ENCODE peak calls at places on chromosome 16, in eight cellular contexts. C is hypothalamus, F is right atrium auricular region, R is NCI-H774, U is activated T-cell treated with anti-CD3 and anti-CD28 coated beads for 1 hour, Q is Peyer's patch, M is RWPE1, A is NCI-H524. I is an unnamed sample.

GRCh38 chr16:20899503-20900298 is 457 bp downstream of the DCUN1D3 start:
- DNase-seq in C (peak; percentile 24), F (no peak), R (no peak), U (peak; percentile 12), Q (no peak), M (no peak), A (no peak), I (no peak)

GRCh38 chr16:1991588-1992474 is 2.1 kb downstream of the SYNGR3 start:
- DNase-seq in C (peak; percentile 85), F (peak; percentile 90), R (peak; percentile 52), U (peak; percentile 99), Q (peak; percentile 98), M (peak; percentile 90), A (peak; percentile 18), I (no peak)

GRCh38 chr16:86519649-86520316 is 9.5 kb downstream of the FOXF1 start:
- DNase-seq in C (peak; percentile 44), F (no peak), R (no peak), U (peak; percentile 40), Q (peak; percentile 51), M (peak; percentile 75), A (peak; percentile 27), I (no peak)

GRCh38 chr16:25148568-25149215 is 37.1 kb downstream of the LCMT1 start:
- DNase-seq in C (no peak), F (no peak), R (no peak), U (no peak), Q (no peak), M (no peak), A (no peak), I (no peak)

GRCh38 chr16:87550510-87550961 is 51.8 kb upstream of the JPH3 start:
- DNase-seq in C (no peak), F (no peak), R (no peak), U (peak; percentile 57), Q (peak; percentile 29), M (peak; percentile 51), A (no peak), I (no peak)

GRCh38 chr16:11636172-11636721 is 32.0 kb upstream of the SNN start:
- DNase-seq in C (no peak), F (no peak), R (peak; percentile 92), U (no peak), Q (no peak), M (peak; percentile 63), A (no peak), I (peak; percentile 91)

GRCh38 chr16:27972500-27972899 is 91.0 kb downstream of the GSG1L start:
- DNase-seq in C (no peak), F (no peak), R (peak; percentile 43), U (peak; percentile 6), Q (no peak), M (peak; percentile 73), A (peak; percentile 74), I (peak; percentile 56)

GRCh38 chr16:50950955-50951354 is 200.1 kb downstream of the SALL1 start:
- DNase-seq in C (no peak), F (no peak), R (no peak), U (no peak), Q (no peak), M (no peak), A (no peak), I (no peak)

GRCh38 chr16:997440-998051 is 16.0 kb downstream of the SOX8 start:
- DNase-seq in C (no peak), F (no peak), R (no peak), U (peak; percentile 53), Q (no peak), M (peak; percentile 80), A (no peak), I (peak; percentile 7)

GRCh38 chr16:8720080-8720966 is 45.9 kb downstream of the ABAT start:
- DNase-seq in C (peak; percentile 69), F (no peak), R (peak; percentile 77), U (no peak), Q (no peak), M (no peak), A (peak; percentile 99), I (peak; percentile 88)

GRCh38 chr16:24035127-24035842 is 199.5 kb downstream of the PRKCB start:
- DNase-seq in C (no peak), F (no peak), R (no peak), U (peak; percentile 3), Q (peak; percentile 59), M (no peak), A (no peak), I (no peak)

GRCh38 chr16:82034981-82035612 is at the start of gene HSD17B2:
- DNase-seq in C (no peak), F (no peak), R (no peak), U (no peak), Q (no peak), M (peak; percentile 48), A (no peak), I (no peak)

GRCh38 chr16:19130852-19131808 is 17.4 kb downstream of the ITPRIPL2 start:
- DNase-seq in C (no peak), F (peak; percentile 63), R (no peak), U (no peak), Q (no peak), M (no peak), A (peak; percentile 59), I (peak; percentile 44)

GRCh38 chr16:112153-112840 is 26.2 kb downstream of the NPRL3 start:
- DNase-seq in C (no peak), F (no peak), R (no peak), U (no peak), Q (no peak), M (no peak), A (no peak), I (no peak)

GRCh38 chr16:2474877-2475412 is at the start of gene TBC1D24:
- DNase-seq in C (peak; percentile 86), F (peak; percentile 80), R (peak; percentile 60), U (peak; percentile 69), Q (peak; percentile 83), M (peak; percentile 97), A (peak; percentile 45), I (peak; percentile 47)

GRCh38 chr16:27999687-28000086 is 63.8 kb downstream of the GSG1L start:
- DNase-seq in C (no peak), F (no peak), R (no peak), U (no peak), Q (no peak), M (no peak), A (no peak), I (no peak)

GRCh38 chr16:50731989-50732589 is 9.8 kb upstream of the CYLD start:
- DNase-seq in C (no peak), F (no peak), R (no peak), U (no peak), Q (no peak), M (no peak), A (no peak), I (no peak)

GRCh38 chr16:20750558-20750957 is 8.9 kb upstream of the THUMPD1 start:
- DNase-seq in C (no peak), F (no peak), R (no peak), U (no peak), Q (no peak), M (no peak), A (no peak), I (no peak)

GRCh38 chr16:14501331-14502255 is 128.5 kb downstream of the PARN start:
- DNase-seq in C (peak; percentile 72), F (peak; percentile 93), R (peak; percentile 86), U (no peak), Q (peak; percentile 19), M (peak; percentile 89), A (peak; percentile 64), I (peak; percentile 84)

I was measured in DMS153.